ENCODE peak calls at places on chromosome 13, in seven cellular contexts. J, U, Z, H, I, Q and T are unnamed samples.

GRCh38 chr13:35855531-35856019 is 275.6 kb downstream of the DCLK1 start:
- DNase-seq in Q (no peak), Z (no peak), H (no peak), U (peak), J (no peak), I (peak), T (peak)

GRCh38 chr13:114167445-114167844 is 11.6 kb upstream of the CFAP97D2 start:
- DNase-seq in I (no peak), U (no peak), Q (no peak), J (no peak), Z (no peak), H (no peak), T (no peak)

GRCh38 chr13:79405501-79405830 is 589 bp downstream of the RBM26 start:
- DNase-seq in Q (peak), U (no peak), I (no peak), H (no peak), J (no peak), Z (no peak), T (peak)

GRCh38 chr13:112977525-112977924 is 8.5 kb downstream of the MCF2L start:
- DNase-seq in U (no peak), I (no peak), J (peak), Z (no peak), Q (no peak), H (no peak), T (no peak)

GRCh38 chr13:40102854-40103253 is 447.4 kb downstream of the COG6 start:
- DNase-seq in H (no peak), Z (peak), J (no peak), I (peak), Q (no peak), U (no peak), T (peak)

GRCh38 chr13:103540394-103540793 is 474.2 kb upstream of the SLC10A2 start:
- DNase-seq in H (no peak), Q (no peak), J (no peak), I (no peak), Z (no peak), U (no peak), T (no peak)

GRCh38 chr13:85142351-85142750 is 656.9 kb downstream of the SLITRK6 start:
- DNase-seq in Q (no peak), I (no peak), U (no peak), Z (no peak), J (no peak), H (no peak), T (no peak)

GRCh38 chr13:51322826-51323225 is 16.7 kb upstream of the SERPINE3 start:
- DNase-seq in H (no peak), I (no peak), J (no peak), Z (no peak), Q (no peak), U (no peak), T (no peak)

GRCh38 chr13:110553417-110553816 is 8.1 kb downstream of the RAB20 start:
- DNase-seq in I (no peak), Z (no peak), J (no peak), Q (no peak), U (no peak), H (no peak), T (no peak)